ENCODE peak calls at places on chromosomes 16 and 17, in five cellular contexts. One of them, this sample, is unnamed.
A peak's percentile ranks its signal among the peaks of the same experiment; 100 is the strongest.

GRCh38 chr17:17384961-17385360 is 81.8 kb downstream of the NT5M start:
- DNase-seq in CD8-positive, alpha-beta T cell: no peak
- DNase-seq in naive thymus-derived CD4-positive, alpha-beta T cell: no peak
- DNase-seq in sigmoid colon: no peak
- DNase-seq in thoracic aorta: no peak
- DNase-seq in this sample: no peak

GRCh38 chr17:7262192-7263070 is at the start of gene CLDN7:
- DNase-seq in CD8-positive, alpha-beta T cell: no peak
- DNase-seq in naive thymus-derived CD4-positive, alpha-beta T cell: no peak
- DNase-seq in sigmoid colon: no peak
- DNase-seq in thoracic aorta: no peak
- DNase-seq in this sample: no peak

GRCh38 chr17:6868579-6868978 is 37.0 kb upstream of the TEKT1 start:
- DNase-seq in CD8-positive, alpha-beta T cell: no peak
- DNase-seq in naive thymus-derived CD4-positive, alpha-beta T cell: no peak
- DNase-seq in sigmoid colon: no peak
- DNase-seq in thoracic aorta: no peak
- DNase-seq in this sample: no peak

GRCh38 chr16:50185005-50185505 is 31.9 kb downstream of the TENT4B start:
- DNase-seq in CD8-positive, alpha-beta T cell: no peak
- DNase-seq in naive thymus-derived CD4-positive, alpha-beta T cell: no peak
- DNase-seq in sigmoid colon: no peak
- DNase-seq in thoracic aorta: no peak
- DNase-seq in this sample: no peak

GRCh38 chr17:77555741-77556291 is 402.7 kb upstream of the TNRC6C start:
- DNase-seq in CD8-positive, alpha-beta T cell: no peak
- DNase-seq in naive thymus-derived CD4-positive, alpha-beta T cell: no peak
- DNase-seq in sigmoid colon: peak; percentile 71
- DNase-seq in thoracic aorta: no peak
- DNase-seq in this sample: no peak

GRCh38 chr17:70961341-70961740 is 792.0 kb downstream of the KCNJ2 start:
- DNase-seq in CD8-positive, alpha-beta T cell: no peak
- DNase-seq in naive thymus-derived CD4-positive, alpha-beta T cell: no peak
- DNase-seq in sigmoid colon: no peak
- DNase-seq in thoracic aorta: no peak
- DNase-seq in this sample: no peak

GRCh38 chr16:30395992-30396560 is 856 bp downstream of the ZNF48 start:
- DNase-seq in CD8-positive, alpha-beta T cell: no peak
- DNase-seq in naive thymus-derived CD4-positive, alpha-beta T cell: no peak
- DNase-seq in sigmoid colon: no peak
- DNase-seq in thoracic aorta: no peak
- DNase-seq in this sample: no peak

GRCh38 chr16:12350945-12351344 is 374.4 kb downstream of the SNX29 start:
- DNase-seq in CD8-positive, alpha-beta T cell: no peak
- DNase-seq in naive thymus-derived CD4-positive, alpha-beta T cell: no peak
- DNase-seq in sigmoid colon: no peak
- DNase-seq in thoracic aorta: no peak
- DNase-seq in this sample: no peak

GRCh38 chr16:50313596-50314483 is 47.5 kb downstream of the ADCY7 start:
- DNase-seq in CD8-positive, alpha-beta T cell: peak; percentile 49
- DNase-seq in naive thymus-derived CD4-positive, alpha-beta T cell: peak; percentile 33
- DNase-seq in sigmoid colon: peak; percentile 76
- DNase-seq in thoracic aorta: no peak
- DNase-seq in this sample: no peak

GRCh38 chr16:63422633-63423032 is 1386.4 kb upstream of the CDH8 start:
- DNase-seq in CD8-positive, alpha-beta T cell: no peak
- DNase-seq in naive thymus-derived CD4-positive, alpha-beta T cell: no peak
- DNase-seq in sigmoid colon: no peak
- DNase-seq in thoracic aorta: no peak
- DNase-seq in this sample: no peak

GRCh38 chr16:71537643-71538042 is 11.4 kb downstream of the CHST4 start:
- DNase-seq in CD8-positive, alpha-beta T cell: no peak
- DNase-seq in naive thymus-derived CD4-positive, alpha-beta T cell: peak; percentile 11
- DNase-seq in sigmoid colon: no peak
- DNase-seq in thoracic aorta: no peak
- DNase-seq in this sample: no peak

GRCh38 chr17:41782142-41782541 is 4.4 kb downstream of the JUP start:
- DNase-seq in CD8-positive, alpha-beta T cell: no peak
- DNase-seq in naive thymus-derived CD4-positive, alpha-beta T cell: no peak
- DNase-seq in sigmoid colon: peak; percentile 70
- DNase-seq in thoracic aorta: no peak
- DNase-seq in this sample: no peak

GRCh38 chr16:4409081-4409932 is 7.1 kb downstream of the CORO7 start:
- DNase-seq in CD8-positive, alpha-beta T cell: no peak
- DNase-seq in naive thymus-derived CD4-positive, alpha-beta T cell: no peak
- DNase-seq in sigmoid colon: no peak
- DNase-seq in thoracic aorta: no peak
- DNase-seq in this sample: no peak

GRCh38 chr17:49951362-49952080 is 17.5 kb upstream of the DLX4 start:
- DNase-seq in CD8-positive, alpha-beta T cell: no peak
- DNase-seq in naive thymus-derived CD4-positive, alpha-beta T cell: no peak
- DNase-seq in sigmoid colon: no peak
- DNase-seq in thoracic aorta: no peak
- DNase-seq in this sample: no peak

GRCh38 chr17:27810902-27811557 is 10.7 kb upstream of the NOS2 start:
- DNase-seq in CD8-positive, alpha-beta T cell: no peak
- DNase-seq in naive thymus-derived CD4-positive, alpha-beta T cell: no peak
- DNase-seq in sigmoid colon: no peak
- DNase-seq in thoracic aorta: no peak
- DNase-seq in this sample: no peak

GRCh38 chr17:19762515-19762961 is 14.4 kb upstream of the ALDH3A1 start:
- DNase-seq in CD8-positive, alpha-beta T cell: peak; percentile 40
- DNase-seq in naive thymus-derived CD4-positive, alpha-beta T cell: peak; percentile 68
- DNase-seq in sigmoid colon: peak; percentile 81
- DNase-seq in thoracic aorta: peak; percentile 36
- DNase-seq in this sample: peak; percentile 34

GRCh38 chr16:86951831-86952598 is 365.2 kb downstream of the C16orf95 start:
- DNase-seq in CD8-positive, alpha-beta T cell: no peak
- DNase-seq in naive thymus-derived CD4-positive, alpha-beta T cell: no peak
- DNase-seq in sigmoid colon: no peak
- DNase-seq in thoracic aorta: no peak
- DNase-seq in this sample: no peak

GRCh38 chr17:45386180-45386579 is 46.5 kb downstream of the ARHGAP27 start:
- DNase-seq in CD8-positive, alpha-beta T cell: no peak
- DNase-seq in naive thymus-derived CD4-positive, alpha-beta T cell: no peak
- DNase-seq in sigmoid colon: no peak
- DNase-seq in thoracic aorta: no peak
- DNase-seq in this sample: no peak

GRCh38 chr17:78124836-78125137 is 3.8 kb downstream of the TMC6 start:
- DNase-seq in CD8-positive, alpha-beta T cell: no peak
- DNase-seq in naive thymus-derived CD4-positive, alpha-beta T cell: no peak
- DNase-seq in sigmoid colon: no peak
- DNase-seq in thoracic aorta: no peak
- DNase-seq in this sample: no peak

GRCh38 chr17:45745843-45746494 is 38.2 kb upstream of the CRHR1 start:
- DNase-seq in CD8-positive, alpha-beta T cell: no peak
- DNase-seq in naive thymus-derived CD4-positive, alpha-beta T cell: no peak
- DNase-seq in sigmoid colon: peak; percentile 58
- DNase-seq in thoracic aorta: no peak
- DNase-seq in this sample: no peak

GRCh38 chr17:43368740-43369506 is 29.9 kb upstream of the ARL4D start:
- DNase-seq in CD8-positive, alpha-beta T cell: peak; percentile 52
- DNase-seq in naive thymus-derived CD4-positive, alpha-beta T cell: peak; percentile 56
- DNase-seq in sigmoid colon: peak; percentile 94
- DNase-seq in thoracic aorta: peak; percentile 38
- DNase-seq in this sample: peak; percentile 57

GRCh38 chr17:35299108-35299507 is 56.2 kb downstream of the SLFN5 start:
- DNase-seq in CD8-positive, alpha-beta T cell: no peak
- DNase-seq in naive thymus-derived CD4-positive, alpha-beta T cell: no peak
- DNase-seq in sigmoid colon: no peak
- DNase-seq in thoracic aorta: no peak
- DNase-seq in this sample: no peak

GRCh38 chr17:549197-550040 is 165.2 kb downstream of the VPS53 start:
- DNase-seq in CD8-positive, alpha-beta T cell: no peak
- DNase-seq in naive thymus-derived CD4-positive, alpha-beta T cell: no peak
- DNase-seq in sigmoid colon: no peak
- DNase-seq in thoracic aorta: no peak
- DNase-seq in this sample: no peak

GRCh38 chr17:61555127-61555531 is 35.9 kb downstream of the NACA2 start:
- DNase-seq in CD8-positive, alpha-beta T cell: no peak
- DNase-seq in naive thymus-derived CD4-positive, alpha-beta T cell: no peak
- DNase-seq in sigmoid colon: no peak
- DNase-seq in thoracic aorta: no peak
- DNase-seq in this sample: no peak

GRCh38 chr16:66486773-66487579 is 59.9 kb downstream of the BEAN1 start:
- DNase-seq in CD8-positive, alpha-beta T cell: no peak
- DNase-seq in naive thymus-derived CD4-positive, alpha-beta T cell: no peak
- DNase-seq in sigmoid colon: peak; percentile 65
- DNase-seq in thoracic aorta: no peak
- DNase-seq in this sample: no peak

GRCh38 chr17:28256881-28257280 is 62.1 kb upstream of the TMEM97 start:
- DNase-seq in CD8-positive, alpha-beta T cell: no peak
- DNase-seq in naive thymus-derived CD4-positive, alpha-beta T cell: no peak
- DNase-seq in sigmoid colon: no peak
- DNase-seq in thoracic aorta: no peak
- DNase-seq in this sample: no peak

GRCh38 chr17:66507982-66508760 is 205.8 kb downstream of the PRKCA start:
- DNase-seq in CD8-positive, alpha-beta T cell: no peak
- DNase-seq in naive thymus-derived CD4-positive, alpha-beta T cell: no peak
- DNase-seq in sigmoid colon: no peak
- DNase-seq in thoracic aorta: no peak
- DNase-seq in this sample: no peak

GRCh38 chr17:66508896-66509843 is 206.8 kb downstream of the PRKCA start:
- DNase-seq in CD8-positive, alpha-beta T cell: peak; percentile 9
- DNase-seq in naive thymus-derived CD4-positive, alpha-beta T cell: no peak
- DNase-seq in sigmoid colon: peak; percentile 72
- DNase-seq in thoracic aorta: no peak
- DNase-seq in this sample: no peak

GRCh38 chr17:66514227-66514806 is 211.9 kb downstream of the PRKCA start:
- DNase-seq in CD8-positive, alpha-beta T cell: no peak
- DNase-seq in naive thymus-derived CD4-positive, alpha-beta T cell: no peak
- DNase-seq in sigmoid colon: no peak
- DNase-seq in thoracic aorta: no peak
- DNase-seq in this sample: no peak

GRCh38 chr17:66509913-66510312 is 207.5 kb downstream of the PRKCA start:
- DNase-seq in CD8-positive, alpha-beta T cell: no peak
- DNase-seq in naive thymus-derived CD4-positive, alpha-beta T cell: no peak
- DNase-seq in sigmoid colon: no peak
- DNase-seq in thoracic aorta: no peak
- DNase-seq in this sample: no peak

DNA sequence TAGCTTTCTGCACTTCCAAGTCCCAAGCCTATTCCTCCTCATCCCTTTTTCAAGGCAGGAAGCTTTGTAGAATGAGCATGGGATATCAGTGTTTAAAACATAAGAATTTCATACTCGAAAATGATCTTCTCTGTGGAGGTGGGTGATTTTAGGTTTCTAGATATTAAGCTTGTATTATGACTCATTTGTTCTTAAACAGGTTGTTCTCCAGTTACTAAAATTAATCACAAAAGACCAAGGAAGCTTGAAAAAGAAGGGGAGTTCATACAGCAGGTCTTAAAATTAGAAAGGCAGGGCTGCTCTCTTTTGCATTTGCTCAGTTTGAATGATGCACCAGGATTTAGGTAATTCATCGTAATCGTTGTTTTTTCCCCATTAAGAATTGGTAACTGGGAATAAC is 208.7 kb downstream of the PRKCA start:
- DNase-seq in CD8-positive, alpha-beta T cell: no peak
- DNase-seq in naive thymus-derived CD4-positive, alpha-beta T cell: no peak
- DNase-seq in sigmoid colon: no peak
- DNase-seq in thoracic aorta: no peak
- DNase-seq in this sample: peak; percentile 32
- H3K4me1 ChIP-seq in CD8-positive, alpha-beta T cell: peaks cover 20% of the 10 kb centered on the region
- H3K4me1 ChIP-seq in naive thymus-derived CD4-positive, alpha-beta T cell: peaks cover 26% of the 10 kb centered on the region
- H3K4me1 ChIP-seq in sigmoid colon: peaks cover 38% of the 10 kb centered on the region
- H3K4me1 ChIP-seq in thoracic aorta: peaks cover 18% of the 10 kb centered on the region
- H3K4me1 ChIP-seq in this sample: peaks cover 23% of the 10 kb centered on the region

GRCh38 chr16:11006666-11007065 is 62.3 kb downstream of the CLEC16A start:
- DNase-seq in CD8-positive, alpha-beta T cell: no peak
- DNase-seq in naive thymus-derived CD4-positive, alpha-beta T cell: no peak
- DNase-seq in sigmoid colon: no peak
- DNase-seq in thoracic aorta: no peak
- DNase-seq in this sample: no peak

GRCh38 chr16:11005611-11005975 is 61.2 kb downstream of the CLEC16A start:
- DNase-seq in CD8-positive, alpha-beta T cell: no peak
- DNase-seq in naive thymus-derived CD4-positive, alpha-beta T cell: no peak
- DNase-seq in sigmoid colon: no peak
- DNase-seq in thoracic aorta: no peak
- DNase-seq in this sample: no peak

GRCh38 chr16:11009027-11009755 is 64.8 kb downstream of the CLEC16A start:
- DNase-seq in CD8-positive, alpha-beta T cell: no peak
- DNase-seq in naive thymus-derived CD4-positive, alpha-beta T cell: no peak
- DNase-seq in sigmoid colon: no peak
- DNase-seq in thoracic aorta: no peak
- DNase-seq in this sample: no peak

GRCh38 chr16:11004957-11005610 is 60.7 kb downstream of the CLEC16A start:
- DNase-seq in CD8-positive, alpha-beta T cell: no peak
- DNase-seq in naive thymus-derived CD4-positive, alpha-beta T cell: no peak
- DNase-seq in sigmoid colon: no peak
- DNase-seq in thoracic aorta: no peak
- DNase-seq in this sample: no peak

DNA sequence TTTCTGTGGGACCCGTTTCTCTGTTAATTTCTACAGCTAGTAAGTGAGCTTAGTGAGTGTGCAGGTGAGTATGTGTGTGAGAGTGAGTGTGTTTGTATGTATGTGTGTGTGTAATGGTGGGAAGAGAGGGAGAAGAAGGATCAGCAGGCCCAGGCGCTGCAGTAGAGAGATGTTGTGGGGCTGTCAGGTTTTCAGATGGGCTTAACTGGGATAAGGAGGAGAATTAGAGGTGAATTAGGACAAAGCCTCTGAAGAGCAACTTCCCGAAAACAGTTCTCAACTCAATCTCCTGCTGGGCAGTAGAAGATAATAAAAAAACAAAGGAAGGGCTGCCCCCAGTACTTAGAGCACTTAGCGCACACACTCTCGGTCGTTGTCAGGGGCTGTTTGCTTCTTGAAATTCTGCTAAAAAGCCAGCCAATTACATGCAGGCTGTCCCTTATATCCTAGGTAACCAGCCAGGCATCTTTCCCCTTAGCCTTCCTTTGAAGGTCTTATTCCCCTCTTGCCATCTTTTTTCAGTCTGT is 63.4 kb downstream of the CLEC16A start:
- DNase-seq in CD8-positive, alpha-beta T cell: no peak
- DNase-seq in naive thymus-derived CD4-positive, alpha-beta T cell: no peak
- DNase-seq in sigmoid colon: no peak
- DNase-seq in thoracic aorta: no peak
- DNase-seq in this sample: no peak
- H3K27ac ChIP-seq in CD8-positive, alpha-beta T cell: no peak overlapping the region
- H3K27ac ChIP-seq in naive thymus-derived CD4-positive, alpha-beta T cell: no peak overlapping the region
- H3K27ac ChIP-seq in sigmoid colon: no peak overlapping the region
- H3K27ac ChIP-seq in thoracic aorta: no peak overlapping the region
- H3K27ac ChIP-seq in this sample: no peak overlapping the region

DNA sequence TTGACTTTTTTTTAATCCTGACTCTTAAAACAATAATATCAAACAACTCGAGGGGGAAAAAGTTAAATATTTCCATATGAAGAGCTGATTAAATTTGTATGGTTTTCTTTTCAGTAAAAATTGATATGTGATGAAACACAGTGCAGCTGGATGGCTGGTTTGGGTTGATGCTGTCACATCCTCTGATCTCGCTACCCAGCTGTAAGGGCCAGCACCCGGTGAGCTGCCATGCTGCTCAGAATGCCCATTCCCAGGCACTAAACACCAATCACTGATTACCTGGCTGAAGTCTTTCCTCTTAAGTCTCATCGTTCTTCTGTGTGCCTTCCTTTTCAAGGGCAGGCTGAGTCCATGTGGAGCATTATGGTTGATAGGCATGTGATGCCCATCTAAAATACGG is 234.3 kb downstream of the IRX3 start:
- DNase-seq in CD8-positive, alpha-beta T cell: no peak
- DNase-seq in naive thymus-derived CD4-positive, alpha-beta T cell: no peak
- DNase-seq in sigmoid colon: no peak
- DNase-seq in thoracic aorta: no peak
- DNase-seq in this sample: no peak
- H3K4me1 ChIP-seq in CD8-positive, alpha-beta T cell: no peaks in the 10 kb centered on the region
- H3K4me1 ChIP-seq in naive thymus-derived CD4-positive, alpha-beta T cell: no peaks in the 10 kb centered on the region
- H3K4me1 ChIP-seq in sigmoid colon: no peaks in the 10 kb centered on the region
- H3K4me1 ChIP-seq in thoracic aorta: no peaks in the 10 kb centered on the region
- H3K4me1 ChIP-seq in this sample: no peaks in the 10 kb centered on the region

GRCh38 chr16:1780677-1781072 is 1.7 kb downstream of the SPSB3 start:
- DNase-seq in CD8-positive, alpha-beta T cell: no peak
- DNase-seq in naive thymus-derived CD4-positive, alpha-beta T cell: no peak
- DNase-seq in sigmoid colon: no peak
- DNase-seq in thoracic aorta: no peak
- DNase-seq in this sample: no peak
- H3K27ac ChIP-seq in CD8-positive, alpha-beta T cell: no peak overlapping the region
- H3K27ac ChIP-seq in naive thymus-derived CD4-positive, alpha-beta T cell: peak overlapping the region; percentile 76
- H3K27ac ChIP-seq in sigmoid colon: no peak overlapping the region
- H3K27ac ChIP-seq in thoracic aorta: no peak overlapping the region
- H3K27ac ChIP-seq in this sample: no peak overlapping the region

This sample was measured in CD4-positive, CD25-positive, alpha-beta regulatory T cell.